ENCODE peak calls at places on chromosomes 16 and 17, in ten cellular contexts. J is GM23338, S is stomach, W is transverse colon, X is H1, K is breast epithelium, G is K562, Q is spleen, C is endothelial cell of umbilical vein, L is prostate gland. F is an unnamed sample. For H3K27me3, the result is how much of the 10 kb centered on the place peaks cover.

GRCh38 chr17:73536700-73537680 is 107.3 kb downstream of the SDK2 start:
- DNase-seq in K (no peak), W (no peak), X (no peak), J (no peak), G (no peak), C (no peak), L (no peak), Q (no peak), S (no peak), F (no peak)

GRCh38 chr17:73901661-73902415 is 257.6 kb upstream of the SDK2 start:
- DNase-seq in G (no peak), C (no peak), W (peak), Q (peak), K (no peak), X (peak), S (peak), L (peak), J (peak), F (no peak)

GRCh38 chr16:86563489-86564345 is 2.9 kb upstream of the FOXC2 start:
- DNase-seq in S (peak), G (peak), C (peak), W (peak), J (peak), X (peak), K (peak), L (peak), Q (peak), F (no peak)

GRCh38 chr17:72588961-72589360 is 468.1 kb downstream of the SOX9 start:
- DNase-seq in G (no peak), S (peak), Q (no peak), J (no peak), W (peak), C (no peak), X (no peak), K (peak), L (peak), F (peak)

GRCh38 chr16:4327782-4328579 is 12.1 kb downstream of the GLIS2 start:
- DNase-seq in Q (peak), G (peak), W (peak), K (peak), L (peak), C (peak), S (peak), J (peak), X (peak), F (no peak)

GRCh38 chr16:84138824-84139627 is 6.0 kb downstream of the HSDL1 start:
- DNase-seq in X (no peak), J (peak), S (peak), C (no peak), L (peak), Q (no peak), K (no peak), G (peak), W (no peak), F (no peak)

GRCh38 chr17:978110-979093 is 1.2 kb downstream of the NXN start:
- DNase-seq in X (peak), G (no peak), S (peak), C (peak), J (no peak), W (no peak), K (no peak), L (no peak), Q (peak), F (no peak)

GRCh38 chr17:82884923-82885322 is 45.1 kb upstream of the ZNF750 start:
- DNase-seq in J (no peak), Q (peak), S (no peak), X (no peak), W (peak), K (no peak), G (no peak), C (no peak), L (no peak), F (no peak)

GRCh38 chr16:4891886-4892216 is 44.6 kb downstream of the UBN1 start:
- DNase-seq in X (no peak), Q (no peak), C (no peak), S (no peak), G (no peak), K (no peak), W (no peak), J (no peak), L (no peak), F (no peak)

GRCh38 chr16:75931043-75931442 is 204.8 kb upstream of the CPHXL start:
- DNase-seq in S (no peak), J (no peak), C (no peak), K (no peak), L (no peak), Q (no peak), G (no peak), W (no peak), X (no peak), F (no peak)

GRCh38 chr16:20911361-20911760 is 10.8 kb downstream of the LYRM1 start:
- DNase-seq in J (no peak), L (no peak), Q (no peak), K (no peak), W (no peak), X (no peak), S (no peak), C (peak), G (no peak), F (no peak)

GRCh38 chr17:83082435-83082834 is 3.0 kb downstream of the METRNL start:
- DNase-seq in K (no peak), Q (no peak), S (no peak), X (no peak), G (no peak), C (no peak), J (no peak), L (no peak), W (no peak), F (no peak)

GRCh38 chr17:78613423-78613822 is 36.2 kb upstream of the DNAH17 start:
- DNase-seq in Q (peak), L (no peak), C (no peak), S (no peak), J (no peak), X (no peak), G (no peak), K (no peak), W (no peak), F (no peak)

GRCh38 chr17:75128694-75129505 is 2.6 kb downstream of the NT5C start:
- DNase-seq in L (no peak), X (no peak), K (no peak), G (no peak), S (no peak), J (no peak), C (no peak), W (no peak), Q (peak), F (no peak)

GRCh38 chr16:57689772-57690558 is 4.6 kb upstream of the DRC7 start:
- DNase-seq in W (no peak), X (no peak), C (peak), Q (peak), J (peak), K (peak), G (peak), L (no peak), S (no peak), F (no peak)

GRCh38 chr17:32490101-32490482 is 3.3 kb downstream of the CDK5R1 start:
- DNase-seq in Q (peak), G (no peak), X (no peak), C (no peak), S (no peak), K (no peak), J (peak), L (no peak), W (no peak), F (no peak)

GRCh38 chr17:41551370-41551769 is 20.5 kb downstream of the KRT9 start:
- DNase-seq in C (peak), J (no peak), Q (no peak), X (no peak), S (no peak), G (no peak), K (no peak), W (no peak), L (no peak), F (no peak)

GRCh38 chr16:56347670-56348069 is 77.7 kb downstream of the AMFR start:
- DNase-seq in K (no peak), X (no peak), Q (peak), S (no peak), G (no peak), J (no peak), C (no peak), W (no peak), L (no peak), F (no peak)

GRCh38 chr16:23642246-23642774 is 1.0 kb downstream of the DCTN5 start:
- DNase-seq in Q (no peak), J (no peak), K (no peak), S (no peak), G (peak), X (no peak), L (no peak), C (peak), W (no peak), F (no peak)

GRCh38 chr17:79948406-79948917 is 87.2 kb downstream of the TBC1D16 start:
- DNase-seq in K (peak), X (no peak), S (no peak), G (no peak), C (no peak), L (no peak), J (no peak), Q (peak), W (no peak), F (no peak)

GRCh38 chr16:48014349-48015135 is 141.3 kb downstream of the ABCC12 start:
- DNase-seq in Q (no peak), J (peak), W (no peak), K (no peak), L (no peak), S (no peak), X (no peak), G (peak), C (no peak), F (peak)

GRCh38 chr17:50290074-50290702 is 15.9 kb downstream of the TMEM92 start:
- DNase-seq in S (peak), C (peak), G (peak), W (peak), X (no peak), J (no peak), K (peak), L (peak), Q (no peak), F (peak)

GRCh38 chr17:78337244-78338109 is 22.4 kb downstream of the SOCS3 start:
- DNase-seq in S (no peak), Q (peak), W (peak), J (no peak), L (no peak), C (no peak), X (no peak), K (no peak), G (no peak), F (no peak)

GRCh38 chr17:68318103-68318991 is 27.1 kb downstream of the ARSG start:
- DNase-seq in W (no peak), G (no peak), K (no peak), S (peak), X (no peak), C (no peak), L (no peak), Q (no peak), J (no peak), F (peak)

GRCh38 chr16:9836118-9836736 is 346.0 kb downstream of the GRIN2A start:
- DNase-seq in S (no peak), L (no peak), X (no peak), G (peak), J (peak), K (no peak), Q (no peak), C (peak), W (no peak), F (no peak)

GRCh38 chr16:66935319-66936011 is at the start of gene CES2:
- DNase-seq in C (peak), K (peak), Q (peak), J (peak), L (peak), W (peak), X (no peak), G (peak), S (peak), F (no peak)

GRCh38 chr17:56819431-56820145 is 14.1 kb downstream of the C17orf67 start:
- DNase-seq in S (peak), K (no peak), Q (peak), W (peak), L (peak), X (peak), J (peak), C (peak), G (peak), F (peak)

GRCh38 chr16:11386791-11387546 is 41.7 kb downstream of the RMI2 start:
- DNase-seq in J (peak), L (no peak), G (peak), X (peak), S (peak), Q (peak), K (no peak), W (no peak), C (peak), F (no peak)

GRCh38 chr17:54891176-54891821 is 9.4 kb upstream of the TOM1L1 start:
- DNase-seq in S (no peak), J (peak), W (no peak), X (peak), K (no peak), Q (no peak), G (peak), C (peak), L (peak), F (no peak)

GRCh38 chr16:674214-674881 is 1.1 kb upstream of the RHBDL1 start:
- DNase-seq in K (no peak), L (no peak), S (no peak), C (no peak), Q (no peak), X (peak), W (no peak), G (peak), J (no peak), F (no peak)

GRCh38 chr17:50531428-50532025 is 1.0 kb upstream of the EPN3 start:
- DNase-seq in S (no peak), X (no peak), J (no peak), Q (no peak), W (no peak), K (no peak), G (no peak), C (no peak), L (no peak), F (no peak)

GRCh38 chr17:46878055-46878454 is 26.7 kb downstream of the WNT9B start:
- DNase-seq in J (no peak), X (no peak), L (no peak), S (no peak), G (no peak), K (no peak), C (no peak), W (no peak), Q (peak), F (no peak)

GRCh38 chr17:1058423-1059130 is 61.6 kb downstream of the TIMM22 start:
- DNase-seq in Q (peak), S (peak), G (peak), K (no peak), L (no peak), J (peak), X (peak), C (peak), W (peak), F (no peak)

GRCh38 chr17:16991349-16992009 is 19.6 kb upstream of the TNFRSF13B start:
- DNase-seq in W (peak), X (peak), G (peak), L (peak), J (peak), Q (peak), C (peak), K (peak), S (peak), F (no peak)

GRCh38 chr17:29760279-29760721 is 137.6 kb upstream of the CORO6 start:
- DNase-seq in L (no peak), X (no peak), Q (no peak), W (peak), S (no peak), J (peak), G (no peak), C (peak), K (no peak), F (no peak)

DNA sequence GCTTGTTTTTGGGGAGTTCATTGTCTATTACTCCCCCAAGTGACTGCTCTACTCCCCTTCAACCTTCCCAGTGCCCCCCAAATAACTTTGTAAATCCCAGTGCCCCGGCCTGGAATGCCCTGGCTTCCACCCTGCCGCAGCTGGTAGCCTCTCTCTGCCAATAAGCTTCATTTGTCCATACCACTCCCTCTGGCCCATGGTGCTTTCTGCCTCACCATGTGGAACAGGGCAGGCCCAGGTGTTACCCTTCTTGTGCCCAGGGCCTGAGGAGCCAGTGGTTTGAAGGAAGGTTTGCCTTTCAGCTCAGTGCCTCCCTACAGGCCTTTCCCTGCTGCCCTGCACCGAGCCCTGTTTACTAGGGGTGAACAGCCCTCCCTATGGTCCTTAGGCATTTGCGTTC is 134.2 kb downstream of the AATF start:
- DNase-seq in Q (no peak), L (no peak), C (no peak), K (no peak), G (no peak), J (no peak), S (no peak), X (no peak), W (no peak), F (no peak)
- TF ChIP-seq POLR2AphosphoS5 in Q (no peak), L (no peak), C (no peak), K (no peak), G (no peak), J (no peak), S (no peak), X (peak), W (no peak), F (no peak)

DNA sequence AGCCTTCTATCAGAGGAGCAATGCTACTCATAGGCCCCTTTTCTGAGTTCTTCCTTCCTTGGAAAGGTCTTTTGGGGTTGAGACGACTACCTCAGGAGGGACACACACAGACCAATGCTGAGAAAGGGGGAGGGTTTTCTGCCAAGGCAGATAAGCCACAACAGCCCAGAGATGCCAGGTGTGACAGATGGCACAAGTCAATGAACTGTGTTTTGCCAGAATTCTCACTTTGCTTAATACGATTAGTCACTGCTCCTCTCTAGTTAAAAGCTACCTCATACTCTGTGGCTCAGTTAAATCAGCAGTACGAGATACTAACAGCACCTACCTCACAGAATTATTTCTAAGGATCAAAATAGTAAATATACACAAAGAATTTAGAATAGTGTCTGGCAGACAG is 8.0 kb downstream of the BRD7 start:
- DNase-seq in Q (no peak), K (no peak), J (no peak), S (no peak), W (no peak), L (no peak), G (no peak), C (no peak), X (no peak), F (no peak)
- H3K27ac ChIP-seq in Q (no peak), K (peak), J (peak), S (peak), W (no peak), L (no peak), G (no peak), C (no peak), X (no peak), F (no peak)

DNA sequence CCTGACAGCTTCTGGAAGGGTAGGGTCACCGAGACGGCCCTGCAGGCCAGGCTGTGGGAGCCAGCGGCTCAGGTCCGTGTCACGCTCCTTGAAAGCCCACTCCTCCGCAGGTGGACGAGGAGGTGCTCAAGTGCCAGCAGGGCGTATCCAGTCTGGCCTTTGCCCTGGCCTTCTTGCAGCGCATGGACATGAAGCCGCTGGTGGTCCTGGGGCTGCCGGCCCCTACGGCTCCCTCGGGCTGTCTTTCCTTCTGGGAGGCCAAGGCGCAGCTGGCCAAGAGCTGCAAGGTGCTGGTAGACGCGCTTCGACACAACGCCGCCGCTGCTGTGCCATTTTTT is 1.1 kb downstream of the NAGS start:
- DNase-seq in Q (no peak), X (peak), J (no peak), G (no peak), W (no peak), C (no peak), K (no peak), S (no peak), L (no peak), F (no peak)
- H3K27me3 ChIP-seq in Q (half or more), X (under half), J (under half), G (under half), W (under half), C (under half), K (under half), S (under half), L (under half), F (under half)

GRCh38 chr16:89392881-89393730 is 97.3 kb downstream of the ANKRD11 start:
- DNase-seq in G (no peak), X (no peak), C (no peak), W (no peak), K (no peak), L (no peak), J (peak), Q (no peak), S (no peak), F (no peak)

GRCh38 chr16:89397331-89397861 is 93.0 kb downstream of the ANKRD11 start:
- DNase-seq in K (no peak), L (no peak), C (no peak), Q (no peak), S (no peak), X (no peak), J (no peak), G (no peak), W (no peak), F (no peak)

GRCh38 chr16:89393731-89394406 is 96.5 kb downstream of the ANKRD11 start:
- DNase-seq in C (peak), G (no peak), Q (no peak), L (no peak), J (no peak), X (no peak), W (no peak), K (no peak), S (peak), F (no peak)

GRCh38 chr16:89396156-89396555 is 94.2 kb downstream of the ANKRD11 start:
- DNase-seq in X (no peak), C (no peak), Q (no peak), L (no peak), K (no peak), G (no peak), S (no peak), J (no peak), W (no peak), F (no peak)

GRCh38 chr16:89395150-89396142 is 94.9 kb downstream of the ANKRD11 start:
- DNase-seq in X (no peak), Q (no peak), W (peak), J (no peak), C (peak), L (peak), G (no peak), S (peak), K (peak), F (peak)
- TF ChIP-seq POLR2AphosphoS5 in X (no peak), Q (peak), W (peak), J (no peak), C (no peak), L (peak), G (no peak), S (peak), K (peak), F (no peak)

GRCh38 chr16:81866820-81867440 is 87.8 kb downstream of the PLCG2 start:
- DNase-seq in J (no peak), L (no peak), W (peak), G (no peak), Q (peak), C (peak), X (no peak), K (no peak), S (peak), F (no peak)
- H3K27ac ChIP-seq in J (no peak), L (no peak), W (peak), G (no peak), Q (peak), C (peak), X (no peak), K (peak), S (peak), F (no peak)

GRCh38 chr17:43979671-43980070 is 24.8 kb upstream of the NAGS start:
- DNase-seq in S (no peak), K (no peak), L (no peak), C (no peak), G (no peak), J (no peak), Q (no peak), X (no peak), W (no peak), F (no peak)
- H3K27me3 ChIP-seq in S (under half), K (under half), L (under half), C (under half), G (under half), J (under half), Q (half or more), X (under half), W (half or more), F (under half)

DNA sequence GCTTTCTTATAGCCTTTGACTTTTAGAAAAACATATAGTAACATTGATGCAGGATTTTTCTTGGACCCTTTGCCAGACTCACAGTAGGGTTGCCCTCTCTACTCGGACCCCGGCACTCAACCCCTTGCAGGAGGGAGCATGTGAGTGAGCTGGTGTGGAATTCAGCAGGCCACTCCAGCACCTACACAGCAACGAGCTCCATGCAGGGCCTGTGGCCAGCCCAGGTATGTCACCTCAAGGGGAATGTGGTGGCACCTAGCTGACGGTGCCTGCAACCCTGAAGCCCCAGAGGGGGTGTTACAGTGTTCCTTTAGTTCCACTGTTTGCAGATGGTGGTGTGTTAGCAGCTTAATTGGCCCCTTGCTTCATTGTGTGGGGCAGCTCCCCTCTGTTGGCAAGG is 414.9 kb downstream of the KCNJ2 start:
- DNase-seq in Q (peak), W (no peak), S (no peak), J (no peak), X (no peak), K (no peak), G (no peak), C (no peak), L (no peak), F (no peak)
- TF ChIP-seq POLR2AphosphoS5 in Q (no peak), W (no peak), S (no peak), J (no peak), X (no peak), K (no peak), G (no peak), C (no peak), L (no peak), F (no peak)

F was measured in Panc1.